ENCODE peak calls at places on chromosomes 7 and 10, in seven cellular contexts. F is astrocyte of the spinal cord, N is Panc1, B is stomach, J is AG04449, S is WERI-Rb-1, U is AG09309. M is an unnamed sample.
A peak's percentile ranks its signal among the peaks of the same experiment; 100 is the strongest.

GRCh38 chr7:38141187-38141586 is 36.9 kb upstream of the STARD3NL start:
- DNase-seq in F (no peak), N (no peak), B (no peak), J (no peak), S (no peak), U (no peak), M (no peak)

GRCh38 chr7:77404635-77405034 is 11.5 kb downstream of the GSAP start:
- DNase-seq in F (no peak), N (no peak), B (no peak), J (no peak), S (no peak), U (no peak), M (no peak)

GRCh38 chr7:135316648-135317313 is 83.1 kb downstream of the STRA8 start:
- DNase-seq in F (no peak), N (no peak), B (no peak), J (no peak), S (no peak), U (no peak), M (no peak)

GRCh38 chr7:134552105-134552504 is 3.2 kb downstream of the AKR1B15 start:
- DNase-seq in F (no peak), N (no peak), B (peak; percentile 45), J (no peak), S (peak; percentile 83), U (no peak), M (no peak)

GRCh38 chr10:122648599-122649428 is 50.8 kb downstream of the C10orf120 start:
- DNase-seq in F (peak; percentile 26), N (peak; percentile 20), B (peak; percentile 44), J (no peak), S (peak; percentile 61), U (no peak), M (no peak)

GRCh38 chr10:50310560-50311174 is 59.4 kb upstream of the ASAH2 start:
- DNase-seq in F (no peak), N (peak; percentile 12), B (no peak), J (no peak), S (peak; percentile 38), U (no peak), M (no peak)

GRCh38 chr10:69474688-69475432 is 23.6 kb downstream of the TSPAN15 start:
- DNase-seq in F (peak; percentile 62), N (no peak), B (no peak), J (peak; percentile 23), S (no peak), U (peak; percentile 72), M (no peak)

GRCh38 chr10:47295411-47295810 is 4.6 kb upstream of the GDF10 start:
- DNase-seq in F (no peak), N (no peak), B (peak; percentile 2), J (no peak), S (peak; percentile 61), U (no peak), M (no peak)

GRCh38 chr10:84156768-84157167 is 16.8 kb upstream of the GPR15LG start:
- DNase-seq in F (no peak), N (peak; percentile 25), B (no peak), J (no peak), S (no peak), U (no peak), M (no peak)

GRCh38 chr10:111126981-111127848 is 50.4 kb downstream of the ADRA2A start:
- DNase-seq in F (no peak), N (no peak), B (no peak), J (no peak), S (no peak), U (no peak), M (no peak)

GRCh38 chr7:29336851-29337627 is 142.5 kb downstream of the CHN2 start:
- DNase-seq in F (no peak), N (no peak), B (no peak), J (no peak), S (no peak), U (no peak), M (no peak)

GRCh38 chr7:103810112-103810744 is 179.2 kb downstream of the RELN start:
- DNase-seq in F (no peak), N (no peak), B (no peak), J (no peak), S (no peak), U (no peak), M (peak; percentile 53)

GRCh38 chr10:36042135-36042534 is 400.0 kb upstream of the FZD8 start:
- DNase-seq in F (no peak), N (no peak), B (no peak), J (no peak), S (no peak), U (no peak), M (no peak)

GRCh38 chr10:33071857-33072256 is 113.8 kb upstream of the ITGB1 start:
- DNase-seq in F (no peak), N (no peak), B (no peak), J (no peak), S (no peak), U (no peak), M (no peak)

GRCh38 chr7:26155531-26156375 is 3.8 kb downstream of the NFE2L3 start:
- DNase-seq in F (peak; percentile 38), N (no peak), B (no peak), J (no peak), S (no peak), U (peak; percentile 4), M (peak; percentile 73)

GRCh38 chr10:27153855-27154198 is 357 bp downstream of the YME1L1 start:
- DNase-seq in F (no peak), N (no peak), B (no peak), J (no peak), S (peak; percentile 8), U (no peak), M (no peak)

GRCh38 chr10:133528845-133529575 is 1.8 kb downstream of the CYP2E1 start:
- DNase-seq in F (no peak), N (no peak), B (peak; percentile 38), J (no peak), S (peak; percentile 23), U (no peak), M (no peak)

GRCh38 chr7:69982197-69982596 is 383.9 kb downstream of the AUTS2 start:
- DNase-seq in F (peak; percentile 40), N (no peak), B (no peak), J (peak; percentile 47), S (no peak), U (no peak), M (no peak)

GRCh38 chr7:70645876-70646336 is 486.0 kb upstream of the GALNT17 start:
- DNase-seq in F (no peak), N (no peak), B (no peak), J (no peak), S (no peak), U (no peak), M (no peak)

GRCh38 chr10:33134011-33134751 is 176.2 kb upstream of the ITGB1 start:
- DNase-seq in F (peak; percentile 95), N (peak; percentile 95), B (no peak), J (peak; percentile 82), S (no peak), U (peak; percentile 88), M (peak; percentile 100)

GRCh38 chr7:155998328-155998691 is 186.0 kb upstream of the SHH start:
- DNase-seq in F (no peak), N (no peak), B (no peak), J (no peak), S (no peak), U (no peak), M (no peak)

GRCh38 chr7:97025983-97026704 is 1.5 kb upstream of the DLX5 start:
- DNase-seq in F (no peak), N (no peak), B (peak; percentile 48), J (no peak), S (no peak), U (no peak), M (no peak)

GRCh38 chr10:13722747-13723657 is 136.2 kb downstream of the PRPF18 start:
- DNase-seq in F (no peak), N (no peak), B (no peak), J (no peak), S (no peak), U (no peak), M (no peak)
- TF ChIP-seq CTCF in F (no peak), N (no peak), B (no peak), J (no peak), S (no peak), U (no peak), M (no peak)

GRCh38 chr7:136998495-136998894 is 130.0 kb downstream of the CHRM2 start:
- DNase-seq in F (peak; percentile 27), N (peak; percentile 80), B (no peak), J (no peak), S (no peak), U (no peak), M (no peak)

GRCh38 chr7:136997735-136998134 is 129.3 kb downstream of the CHRM2 start:
- DNase-seq in F (no peak), N (peak; percentile 33), B (no peak), J (no peak), S (no peak), U (no peak), M (no peak)

DNA sequence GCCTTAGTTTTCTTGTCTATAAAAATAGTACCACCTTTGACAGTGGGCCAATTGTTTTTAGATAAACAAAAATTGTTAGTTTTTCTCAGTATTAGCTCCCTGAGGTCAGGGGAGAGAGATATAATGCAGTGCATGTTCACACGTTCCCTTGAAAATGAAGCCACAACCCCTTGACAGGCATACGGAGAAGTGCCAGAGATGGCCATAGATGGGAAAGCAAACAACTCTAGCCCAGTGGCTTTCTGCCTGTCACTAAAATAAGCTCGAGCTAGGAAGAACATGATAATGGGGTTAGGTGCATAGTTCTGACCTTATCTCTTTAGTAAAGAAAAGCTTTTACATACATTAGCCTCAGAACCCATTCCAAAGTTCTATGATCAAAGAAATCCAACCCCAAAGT is 124.9 kb downstream of the CHRM2 start:
- DNase-seq in F (no peak), N (no peak), B (no peak), J (no peak), S (no peak), U (no peak), M (no peak)
- H3K4me3 ChIP-seq in F (no peak overlapping the region), N (no peak overlapping the region), B (no peak overlapping the region), J (no peak overlapping the region), S (no peak overlapping the region), U (no peak overlapping the region), M (no peak overlapping the region)

GRCh38 chr10:287814-288213 is 152.6 kb downstream of the ZMYND11 start:
- DNase-seq in F (no peak), N (no peak), B (no peak), J (no peak), S (no peak), U (no peak), M (no peak)
- TF ChIP-seq CTCF in F (peak; percentile 26), N (no peak), B (no peak), J (peak; percentile 14), S (no peak), U (peak; percentile 32), M (peak; percentile 46)

DNA sequence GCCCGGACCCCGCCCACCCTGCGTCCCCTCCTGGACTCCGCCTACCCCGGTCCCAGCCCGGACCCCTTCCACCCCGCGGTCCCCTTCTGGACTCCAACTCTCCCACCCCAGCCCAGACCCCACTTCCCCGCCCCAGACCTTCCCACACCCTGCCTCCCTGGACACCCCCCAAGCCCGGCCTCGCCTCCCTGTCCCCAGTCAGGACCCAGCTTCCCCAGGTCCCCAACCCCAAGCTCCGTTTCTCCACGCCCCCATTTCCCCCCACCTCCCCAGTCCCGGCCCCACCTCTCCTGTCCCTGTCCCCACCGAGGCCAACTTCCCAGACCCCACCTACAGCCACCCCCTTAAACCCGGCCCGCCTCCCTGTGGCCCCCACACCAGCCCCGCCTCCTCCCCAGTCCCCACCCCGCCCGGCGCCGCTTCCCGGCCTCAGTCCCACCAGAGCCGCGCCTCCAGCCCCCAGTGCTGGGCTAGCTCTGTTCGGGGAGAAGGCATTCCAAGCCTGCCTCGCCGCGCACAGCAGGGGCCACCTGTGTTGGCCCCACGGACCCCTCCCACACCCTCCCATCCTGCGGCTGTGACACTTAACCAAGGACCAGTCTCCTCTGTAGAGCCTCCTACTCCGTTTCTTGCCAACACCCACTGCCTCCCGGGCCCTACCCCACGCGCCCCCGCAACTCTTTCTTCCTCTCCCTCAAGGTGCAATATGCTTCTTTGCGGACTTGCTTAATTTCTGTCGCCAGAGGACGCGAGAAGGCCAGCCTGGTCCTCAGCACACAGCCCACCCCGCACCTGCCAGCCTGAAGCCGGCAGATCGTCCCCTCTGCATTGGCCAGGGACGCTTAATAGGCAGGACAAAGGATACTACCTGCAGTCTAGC is 736 bp upstream of the ITIH5 start:
- DNase-seq in F (no peak), N (no peak), B (no peak), J (no peak), S (no peak), U (no peak), M (no peak)
- H3K4me3 ChIP-seq in F (no peak overlapping the region), N (no peak overlapping the region), B (peak overlapping the region; percentile 69), J (no peak overlapping the region), S (no peak overlapping the region), U (no peak overlapping the region), M (no peak overlapping the region)